ENCODE peak calls at places on chromosome 17, in six cellular contexts. U is K562, O is endothelial cell of umbilical vein, F is H1, I is mesendoderm, K is mesenchymal stem cell. M is an unnamed sample.
A peak's percentile ranks its signal among the peaks of the same experiment; 100 is the strongest.

GRCh38 chr17:67376509-67376891 is 581 bp upstream of the PITPNC1 start:
- DNase-seq in F (no peak), K (peak; percentile 49), U (no peak), I (no peak), O (no peak), M (peak; percentile 63)

GRCh38 chr17:2064980-2065785 is 10.3 kb downstream of the HIC1 start:
- DNase-seq in U (peak; percentile 72), O (peak; percentile 79), I (peak; percentile 92), K (peak; percentile 68), F (peak; percentile 89), M (peak; percentile 81)

GRCh38 chr17:39704821-39705551 is 5.1 kb downstream of the ERBB2 start:
- DNase-seq in U (no peak), F (peak; percentile 63), O (no peak), I (peak; percentile 45), K (peak; percentile 34), M (peak; percentile 38)

GRCh38 chr17:35117984-35118383 is 1.7 kb downstream of the RAD51D start:
- DNase-seq in F (no peak), K (peak; percentile 31), U (no peak), I (no peak), O (no peak), M (no peak)

GRCh38 chr17:52106638-52107261 is 51.8 kb downstream of the CA10 start:
- DNase-seq in I (peak; percentile 49), F (peak; percentile 70), K (peak; percentile 29), O (peak; percentile 15), U (peak; percentile 41), M (peak; percentile 6)

GRCh38 chr17:63623786-63624185 is 1.6 kb downstream of the MAP3K3 start:
- DNase-seq in I (no peak), O (peak; percentile 37), K (no peak), F (no peak), U (no peak), M (no peak)

GRCh38 chr17:47077576-47077975 is 98.5 kb upstream of the RPRML start:
- DNase-seq in K (peak; percentile 35), F (no peak), I (no peak), U (no peak), O (no peak), M (peak; percentile 61)

GRCh38 chr17:34633351-34633750 is 54.0 kb downstream of the TMEM132E start:
- DNase-seq in K (no peak), O (no peak), F (peak; percentile 65), U (no peak), I (peak; percentile 31), M (no peak)

GRCh38 chr17:53150101-53150698 is 672.5 kb upstream of the KIF2B start:
- DNase-seq in K (no peak), U (no peak), O (no peak), I (peak; percentile 31), F (no peak), M (peak; percentile 0)

GRCh38 chr17:47315451-47316266 is 8.1 kb upstream of the EFCAB13 start:
- DNase-seq in O (peak; percentile 89), K (peak; percentile 93), I (peak; percentile 69), F (no peak), U (peak; percentile 55), M (peak; percentile 86)

GRCh38 chr17:58320570-58321323 is 7.8 kb downstream of the TSPOAP1 start:
- DNase-seq in I (no peak), U (no peak), O (no peak), F (no peak), K (no peak), M (no peak)

GRCh38 chr17:987931-988330 is 8.4 kb upstream of the NXN start:
- DNase-seq in F (no peak), K (no peak), I (no peak), O (no peak), U (no peak), M (no peak)

GRCh38 chr17:10058924-10059683 is 139.3 kb downstream of the GAS7 start:
- DNase-seq in O (no peak), K (no peak), U (no peak), F (no peak), I (no peak), M (no peak)

GRCh38 chr17:58358408-58359172 is 6.6 kb upstream of the SUPT4H1 start:
- DNase-seq in F (no peak), K (no peak), I (no peak), O (no peak), U (no peak), M (no peak)

GRCh38 chr17:67534941-67535340 is 157.9 kb downstream of the PITPNC1 start:
- DNase-seq in U (no peak), I (peak; percentile 55), F (no peak), O (peak; percentile 8), K (peak; percentile 52), M (no peak)

GRCh38 chr17:8189041-8189710 is 804 bp downstream of the BORCS6 start:
- DNase-seq in I (no peak), F (peak; percentile 54), U (no peak), O (peak; percentile 37), K (peak; percentile 44), M (peak; percentile 10)

GRCh38 chr17:76611747-76612143 is 26.1 kb upstream of the ST6GALNAC2 start:
- DNase-seq in O (no peak), F (no peak), I (no peak), K (no peak), U (no peak), M (no peak)

GRCh38 chr17:32019228-32019627 is 12.0 kb downstream of the LRRC37B start:
- DNase-seq in O (no peak), I (no peak), U (no peak), K (no peak), F (no peak), M (no peak)

GRCh38 chr17:40850287-40850972 is 16.6 kb downstream of the KRT12 start:
- DNase-seq in U (no peak), F (no peak), I (no peak), O (no peak), K (peak; percentile 55), M (no peak)

GRCh38 chr17:51362818-51363598 is 102.7 kb downstream of the UTP18 start:
- DNase-seq in F (no peak), I (peak; percentile 42), K (no peak), U (no peak), O (no peak), M (no peak)

GRCh38 chr17:4161179-4161559 is 18.2 kb downstream of the CYB5D2 start:
- DNase-seq in I (peak; percentile 92), F (no peak), K (peak; percentile 94), U (no peak), O (peak; percentile 69), M (peak; percentile 89)

GRCh38 chr17:19262650-19263620 is 25.8 kb downstream of the EPN2 start:
- DNase-seq in F (no peak), O (peak; percentile 75), U (no peak), K (peak; percentile 89), I (no peak), M (peak; percentile 70)

GRCh38 chr17:67059372-67059771 is 15.0 kb downstream of the CACNG1 start:
- DNase-seq in U (no peak), K (no peak), I (no peak), F (peak; percentile 29), O (no peak), M (no peak)

GRCh38 chr17:29407856-29408255 is 17.7 kb downstream of the TAOK1 start:
- DNase-seq in O (no peak), K (no peak), F (no peak), U (no peak), I (no peak), M (peak; percentile 13)
- H3K4me3 ChIP-seq in O (no peak overlapping the region), K (no peak overlapping the region), F (no peak overlapping the region), U (no peak overlapping the region), I (no peak overlapping the region), M (no peak overlapping the region)

GRCh38 chr17:82860606-82861392 is 21.0 kb upstream of the ZNF750 start:
- DNase-seq in O (no peak), I (no peak), U (no peak), F (no peak), K (no peak), M (no peak)

GRCh38 chr17:82862191-82862590 is 22.4 kb upstream of the ZNF750 start:
- DNase-seq in U (no peak), I (no peak), O (no peak), K (no peak), F (no peak), M (no peak)

GRCh38 chr17:82861393-82861775 is 21.6 kb upstream of the ZNF750 start:
- DNase-seq in U (no peak), O (no peak), F (no peak), I (no peak), K (no peak), M (no peak)

GRCh38 chr17:82858376-82859126 is 18.7 kb upstream of the ZNF750 start:
- DNase-seq in U (no peak), I (peak; percentile 30), O (no peak), F (no peak), K (no peak), M (no peak)

GRCh38 chr17:82859431-82860403 is 19.9 kb upstream of the ZNF750 start:
- DNase-seq in O (peak; percentile 91), U (peak; percentile 51), F (no peak), K (peak; percentile 86), I (peak; percentile 73), M (no peak)
- H3K9ac ChIP-seq in O (peak overlapping the region; percentile 33), U (peak overlapping the region; percentile 80), F (no peak overlapping the region), K (no peak overlapping the region), I (no peak overlapping the region), M (no peak overlapping the region)

GRCh38 chr17:59753522-59754467 is 46.3 kb downstream of the VMP1 start:
- DNase-seq in F (no peak), O (peak; percentile 95), U (peak; percentile 57), K (peak; percentile 90), I (peak; percentile 85), M (peak; percentile 83)

GRCh38 chr17:59756236-59756818 is 48.9 kb downstream of the VMP1 start:
- DNase-seq in K (peak; percentile 83), O (peak; percentile 94), U (no peak), F (no peak), I (peak; percentile 23), M (peak; percentile 98)

GRCh38 chr17:59752446-59752845 is 45.0 kb downstream of the VMP1 start:
- DNase-seq in I (no peak), U (no peak), O (no peak), K (no peak), F (no peak), M (peak; percentile 53)

GRCh38 chr17:59752922-59753321 is 45.5 kb downstream of the VMP1 start:
- DNase-seq in F (no peak), O (no peak), U (no peak), I (no peak), K (no peak), M (no peak)

GRCh38 chr17:59754547-59754946 is 47.1 kb downstream of the VMP1 start:
- DNase-seq in K (peak; percentile 96), U (peak; percentile 18), I (peak; percentile 64), O (peak; percentile 90), F (no peak), M (peak; percentile 96)
- H3K4me3 ChIP-seq in K (peak overlapping the region; percentile 48), U (no peak overlapping the region), I (no peak overlapping the region), O (no peak overlapping the region), F (no peak overlapping the region), M (peak overlapping the region; percentile 11)

GRCh38 chr17:57264250-57264649 is 7.9 kb downstream of the MSI2 start:
- DNase-seq in K (no peak), I (no peak), U (no peak), F (no peak), O (no peak), M (no peak)

GRCh38 chr17:57261084-57261461 is 4.8 kb downstream of the MSI2 start:
- DNase-seq in U (no peak), I (no peak), K (no peak), O (no peak), F (no peak), M (no peak)

GRCh38 chr17:57264776-57265175 is 8.5 kb downstream of the MSI2 start:
- DNase-seq in U (no peak), O (no peak), K (no peak), F (no peak), I (no peak), M (no peak)

GRCh38 chr17:57260325-57261083 is 4.2 kb downstream of the MSI2 start:
- DNase-seq in F (peak; percentile 23), O (no peak), K (no peak), I (no peak), U (no peak), M (no peak)

GRCh38 chr17:57262557-57262956 is 6.2 kb downstream of the MSI2 start:
- DNase-seq in K (no peak), O (no peak), U (no peak), F (no peak), I (no peak), M (no peak)
- H3K9ac ChIP-seq in K (no peak overlapping the region), O (no peak overlapping the region), U (no peak overlapping the region), F (no peak overlapping the region), I (no peak overlapping the region), M (no peak overlapping the region)

M was measured in fibroblast of lung.